ENCODE peak calls at places on chromosomes 11 and 22, in seven cellular contexts. S is BE2C, Q is GM20000, I is endothelial cell, G is sciatic nerve, Y is iris pigment epithelial cell, J is retina. R is an unnamed sample.
A peak's percentile ranks its signal among the peaks of the same experiment; 100 is the strongest.

GRCh38 chr11:47387944-47388696 is 9.8 kb upstream of the SPI1 start:
- DNase-seq in J (no peak), S (no peak), Q (no peak), Y (no peak), I (no peak), G (no peak), R (no peak)

GRCh38 chr11:76653674-76654309 is 16.8 kb downstream of the LRRC32 start:
- DNase-seq in J (no peak), Y (peak; percentile 65), Q (no peak), G (peak; percentile 69), I (no peak), S (no peak), R (no peak)

GRCh38 chr11:7098235-7098832 is 9.5 kb downstream of the RBMXL2 start:
- DNase-seq in Q (peak; percentile 77), I (peak; percentile 17), G (no peak), Y (peak; percentile 48), J (peak; percentile 66), S (no peak), R (peak; percentile 3)

GRCh38 chr11:128212324-128212723 is 375.0 kb downstream of the ETS1 start:
- DNase-seq in Q (no peak), S (no peak), J (no peak), G (no peak), I (no peak), Y (no peak), R (no peak)

GRCh38 chr22:46297151-46297819 is 615 bp downstream of the GTSE1 start:
- DNase-seq in S (peak; percentile 68), G (peak; percentile 69), Q (peak; percentile 20), J (no peak), I (peak; percentile 35), Y (peak; percentile 31), R (no peak)

GRCh38 chr11:19723572-19724342 is 11.1 kb downstream of the NAV2 start:
- DNase-seq in J (no peak), I (no peak), S (peak; percentile 46), Y (peak; percentile 72), G (no peak), Q (no peak), R (peak; percentile 59)

GRCh38 chr22:47884775-47885174 is 1122.3 kb downstream of the TBC1D22A start:
- DNase-seq in S (no peak), I (no peak), G (no peak), J (no peak), Y (no peak), Q (no peak), R (no peak)

GRCh38 chr11:78791254-78791653 is 216.6 kb upstream of the NARS2 start:
- DNase-seq in S (no peak), Y (no peak), Q (no peak), J (no peak), G (no peak), I (no peak), R (no peak)

GRCh38 chr11:117583063-117583801 is 213.8 kb downstream of the DSCAML1 start:
- DNase-seq in Y (no peak), Q (no peak), G (peak; percentile 56), S (peak; percentile 68), J (peak; percentile 69), I (no peak), R (no peak)

R was measured in immature natural killer cell.